ENCODE peak calls at places on chromosomes 13 and 19, in six cellular contexts. L, R, K, T, U and Z are unnamed samples.

GRCh38 chr13:25528266-25528665 is 156.5 kb downstream of the ATP8A2 start:
- DNase-seq in L (no peak), R (no peak), K (no peak), T (no peak), U (no peak), Z (no peak)

GRCh38 chr19:53112286-53112685 is 9.1 kb upstream of the ZNF160 start:
- DNase-seq in L (no peak), R (no peak), K (no peak), T (no peak), U (peak; percentile 59), Z (no peak)

GRCh38 chr13:43441464-43441863 is 345.3 kb downstream of the ENOX1 start:
- DNase-seq in L (no peak), R (no peak), K (no peak), T (no peak), U (no peak), Z (no peak)

GRCh38 chr19:38734426-38735256 is 9.6 kb downstream of the CAPN12 start:
- DNase-seq in L (no peak), R (no peak), K (no peak), T (no peak), U (no peak), Z (peak; percentile 63)

GRCh38 chr19:12778020-12778904 is 2.9 kb upstream of the HOOK2 start:
- DNase-seq in L (no peak), R (peak; percentile 40), K (peak; percentile 78), T (peak; percentile 80), U (peak; percentile 75), Z (peak; percentile 61)

GRCh38 chr19:43776285-43776684 is 4.5 kb downstream of the KCNN4 start:
- DNase-seq in L (no peak), R (no peak), K (no peak), T (no peak), U (no peak), Z (peak; percentile 45)

GRCh38 chr19:7373862-7374261 is 25.1 kb downstream of the ARHGEF18 start:
- DNase-seq in L (no peak), R (no peak), K (no peak), T (no peak), U (no peak), Z (no peak)

GRCh38 chr13:95924389-95924994 is 128.7 kb downstream of the UGGT2 start:
- DNase-seq in L (no peak), R (no peak), K (peak; percentile 77), T (no peak), U (peak; percentile 86), Z (no peak)

GRCh38 chr19:55066107-55066709 is 3.3 kb upstream of the RDH13 start:
- DNase-seq in L (no peak), R (no peak), K (no peak), T (no peak), U (no peak), Z (no peak)

GRCh38 chr13:30785146-30785845 is 50.0 kb downstream of the ALOX5AP start:
- DNase-seq in L (no peak), R (no peak), K (peak; percentile 61), T (no peak), U (peak; percentile 15), Z (no peak)

GRCh38 chr19:9937001-9937411 is 691 bp upstream of the OLFM2 start:
- DNase-seq in L (no peak), R (no peak), K (no peak), T (no peak), U (no peak), Z (peak; percentile 32)

GRCh38 chr19:52991484-52991883 is 22.2 kb upstream of the ERVV-1 start:
- DNase-seq in L (no peak), R (no peak), K (peak; percentile 52), T (no peak), U (peak; percentile 37), Z (no peak)

GRCh38 chr13:85509512-85509911 is 289.7 kb downstream of the SLITRK6 start:
- DNase-seq in L (no peak), R (no peak), K (peak; percentile 52), T (no peak), U (peak; percentile 27), Z (no peak)

GRCh38 chr13:76677047-76677446 is 209.2 kb downstream of the KCTD12 start:
- DNase-seq in L (peak; percentile 37), R (no peak), K (peak; percentile 85), T (peak; percentile 27), U (peak; percentile 43), Z (no peak)

GRCh38 chr19:58059003-58059671 is at the start of gene ZNF135:
- DNase-seq in L (peak; percentile 69), R (peak; percentile 70), K (peak; percentile 90), T (peak; percentile 93), U (peak; percentile 50), Z (no peak)

GRCh38 chr13:98517576-98518310 is 59.2 kb downstream of the STK24 start:
- DNase-seq in L (no peak), R (no peak), K (no peak), T (no peak), U (no peak), Z (no peak)

GRCh38 chr19:35585844-35586243 is at the start of gene PMIS2:
- DNase-seq in L (no peak), R (no peak), K (no peak), T (no peak), U (no peak), Z (no peak)

GRCh38 chr19:4909172-4909896 is at the start of gene UHRF1:
- DNase-seq in L (no peak), R (peak; percentile 54), K (no peak), T (no peak), U (no peak), Z (peak; percentile 81)

GRCh38 chr13:67880916-67881315 is 650.8 kb upstream of the PCDH9 start:
- DNase-seq in L (no peak), R (no peak), K (no peak), T (no peak), U (no peak), Z (no peak)

GRCh38 chr13:27183561-27184147 is 12.0 kb upstream of the USP12 start:
- DNase-seq in L (no peak), R (no peak), K (peak; percentile 49), T (no peak), U (peak; percentile 72), Z (no peak)

GRCh38 chr13:69793803-69794453 is 313.7 kb upstream of the ATXN8OS start:
- DNase-seq in L (no peak), R (no peak), K (no peak), T (no peak), U (no peak), Z (no peak)

GRCh38 chr13:45167611-45168554 is 33.0 kb downstream of the KCTD4 start:
- DNase-seq in L (no peak), R (no peak), K (no peak), T (no peak), U (no peak), Z (no peak)

GRCh38 chr13:97629601-97630272 is 195.8 kb downstream of the RAP2A start:
- DNase-seq in L (no peak), R (no peak), K (no peak), T (no peak), U (no peak), Z (no peak)

GRCh38 chr19:43562698-43563241 is 12.6 kb downstream of the XRCC1 start:
- DNase-seq in L (peak; percentile 38), R (no peak), K (peak; percentile 42), T (peak; percentile 55), U (peak; percentile 76), Z (peak; percentile 51)

GRCh38 chr19:50248826-50249225 is 45.4 kb downstream of the MYH14 start:
- DNase-seq in L (no peak), R (no peak), K (no peak), T (no peak), U (no peak), Z (no peak)

GRCh38 chr19:29878973-29879654 is 62.9 kb upstream of the URI1 start:
- DNase-seq in L (no peak), R (no peak), K (peak; percentile 11), T (no peak), U (peak; percentile 10), Z (no peak)

GRCh38 chr19:4589579-4590410 is 30.3 kb upstream of the SEMA6B start:
- DNase-seq in L (no peak), R (peak; percentile 47), K (no peak), T (no peak), U (no peak), Z (peak; percentile 70)

GRCh38 chr13:55563267-55563666 is 1577.5 kb upstream of the PRR20A start:
- DNase-seq in L (no peak), R (no peak), K (no peak), T (no peak), U (no peak), Z (no peak)

GRCh38 chr13:52450793-52451116 is 321 bp upstream of the VPS36 start:
- DNase-seq in L (no peak), R (no peak), K (no peak), T (no peak), U (no peak), Z (no peak)
- TF ChIP-seq CTCF in L (no peak), R (no peak), K (no peak), T (no peak), U (no peak), Z (no peak)

DNA sequence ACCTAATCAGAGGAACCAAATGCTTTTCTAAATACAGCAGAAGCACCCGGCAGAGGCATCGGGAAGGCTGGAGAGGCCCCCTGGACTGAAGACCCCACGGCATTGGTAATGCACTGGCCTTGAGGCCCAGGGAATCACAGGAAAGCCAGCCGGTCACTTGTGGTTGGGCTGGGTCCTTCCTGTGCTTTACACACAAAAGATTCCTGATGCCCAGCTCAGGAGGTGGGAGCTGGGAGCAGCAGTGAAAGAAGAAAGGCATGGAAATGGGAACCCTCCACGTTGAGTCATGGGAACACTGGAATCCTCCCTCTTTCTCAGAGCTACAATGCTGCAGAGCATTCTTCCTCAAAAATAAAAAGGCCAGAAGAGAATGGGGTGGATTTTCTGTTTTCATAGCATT is 126.4 kb downstream of the TNFRSF19 start:
- DNase-seq in L (no peak), R (no peak), K (no peak), T (no peak), U (peak; percentile 29), Z (no peak)
- TF ChIP-seq CTCF in L (no peak), R (no peak), K (no peak), T (no peak), U (no peak), Z (no peak)

DNA sequence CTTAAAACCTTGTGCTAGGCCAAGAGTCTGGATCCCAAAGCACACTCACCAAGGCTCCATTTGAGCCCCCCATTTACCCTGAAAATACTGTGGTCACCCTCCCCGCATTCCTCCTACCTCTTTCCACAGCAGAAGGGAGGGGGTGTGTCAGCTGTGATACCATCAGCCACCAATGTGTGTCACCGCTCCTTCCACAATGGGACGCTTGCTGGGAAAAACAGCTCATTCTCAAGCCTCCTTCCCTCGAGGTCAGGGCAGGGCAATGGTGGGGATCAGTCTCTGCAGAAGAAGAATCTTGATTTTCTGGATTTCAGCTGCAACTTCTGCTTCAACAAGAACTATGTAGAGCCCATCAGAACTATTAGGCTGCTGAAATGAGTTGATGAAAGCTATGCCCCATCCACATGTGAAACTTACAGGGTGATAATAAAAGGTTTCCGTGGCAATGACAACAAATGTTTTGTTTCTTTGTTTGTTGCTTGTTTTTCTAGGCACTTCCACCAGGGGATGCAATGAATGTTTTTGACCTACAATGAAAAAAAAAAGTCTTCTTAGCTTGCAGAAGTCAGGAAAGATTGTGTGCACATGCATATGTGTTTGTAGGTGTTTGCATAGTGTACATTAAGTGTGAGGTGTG is 26.4 kb upstream of the ZNF507 start:
- DNase-seq in L (no peak), R (peak; percentile 35), K (no peak), T (no peak), U (no peak), Z (no peak)
- TF ChIP-seq CTCF in L (no peak), R (peak; percentile 51), K (peak; percentile 33), T (no peak), U (peak; percentile 19), Z (no peak)

GRCh38 chr13:41934120-41934519 is 26.8 kb downstream of the VWA8 start:
- DNase-seq in L (no peak), R (no peak), K (no peak), T (no peak), U (no peak), Z (no peak)
- TF ChIP-seq CTCF in L (no peak), R (no peak), K (no peak), T (no peak), U (no peak), Z (no peak)